ENCODE peak calls at places on chromosomes 5 and 9, in four cellular contexts. U is OCI-LY7, H is sigmoid colon, L is stomach. E is an unnamed sample.

GRCh38 chr9:114169029-114169939 is 13.9 kb downstream of the COL27A1 start:
- DNase-seq in H (no peak), U (no peak), L (no peak), E (peak)

GRCh38 chr9:137742698-137743097 is 123.9 kb downstream of the EHMT1 start:
- DNase-seq in H (no peak), U (no peak), L (no peak), E (no peak)

GRCh38 chr5:35851282-35851681 is 5.4 kb upstream of the IL7R start:
- DNase-seq in U (no peak), H (no peak), L (no peak), E (peak)

GRCh38 chr9:133782157-133783130 is 44.3 kb upstream of the SARDH start:
- DNase-seq in U (peak), H (peak), L (peak), E (peak)

GRCh38 chr9:95515272-95516113 is 1.3 kb downstream of the PTCH1 start:
- DNase-seq in L (no peak), H (no peak), U (peak), E (no peak)

GRCh38 chr9:124221685-124222084 is 36.1 kb upstream of the NEK6 start:
- DNase-seq in L (no peak), H (no peak), U (no peak), E (no peak)

GRCh38 chr5:107254902-107255234 is 415.9 kb downstream of the EFNA5 start:
- DNase-seq in U (no peak), H (no peak), L (no peak), E (no peak)

GRCh38 chr9:70641631-70642030 is 227.2 kb upstream of the KLF9 start:
- DNase-seq in H (no peak), L (no peak), U (no peak), E (peak)

GRCh38 chr5:97909541-97909940 is 726.5 kb upstream of the RIOK2 start:
- DNase-seq in L (no peak), U (no peak), H (no peak), E (no peak)

GRCh38 chr5:34706084-34706483 is 50.0 kb downstream of the RAI14 start:
- DNase-seq in H (no peak), L (no peak), U (no peak), E (no peak)

GRCh38 chr9:135186248-135187164 is 99.0 kb downstream of the OLFM1 start:
- DNase-seq in U (no peak), L (no peak), H (no peak), E (no peak)

GRCh38 chr9:38392235-38393127 is at the start of gene ALDH1B1:
- DNase-seq in U (no peak), L (peak), H (peak), E (peak)

GRCh38 chr5:8807636-8808035 is 738.2 kb downstream of the SEMA5A start:
- DNase-seq in H (no peak), U (no peak), L (no peak), E (no peak)

GRCh38 chr5:95283761-95284511 is 958 bp downstream of the MCTP1 start:
- DNase-seq in H (no peak), L (peak), U (no peak), E (no peak)

GRCh38 chr5:169873642-169874041 is 106.7 kb downstream of the INSYN2B start:
- DNase-seq in L (no peak), U (no peak), H (peak), E (peak)

GRCh38 chr5:157558681-157559080 is 16.9 kb downstream of the ADAM19 start:
- DNase-seq in H (no peak), U (no peak), L (no peak), E (no peak)

GRCh38 chr5:179824745-179825112 is 4.0 kb downstream of the SQSTM1 start:
- DNase-seq in H (no peak), U (no peak), L (no peak), E (no peak)

GRCh38 chr9:4774209-4774608 is 18.5 kb upstream of the RCL1 start:
- DNase-seq in U (no peak), L (no peak), H (peak), E (no peak)

GRCh38 chr5:965604-966344 is 42.8 kb upstream of the NKD2 start:
- DNase-seq in H (no peak), L (no peak), U (no peak), E (no peak)

GRCh38 chr5:2991884-2992283 is 240.4 kb upstream of the IRX2 start:
- DNase-seq in H (no peak), U (no peak), L (peak), E (no peak)

GRCh38 chr5:110625376-110625999 is 101.0 kb downstream of the TMEM232 start:
- DNase-seq in U (peak), H (no peak), L (no peak), E (peak)
- H3K4me3 ChIP-seq in U (no peak), H (no peak), L (no peak), E (no peak)

GRCh38 chr9:99731950-99732349 is 89.7 kb upstream of the NR4A3 start:
- DNase-seq in L (no peak), H (no peak), U (no peak), E (no peak)
- TF ChIP-seq CTCF in L (no peak), H (no peak), U (no peak), E (no peak)

GRCh38 chr9:136341042-136341655 is 13.8 kb downstream of the GPSM1 start:
- DNase-seq in H (no peak), L (peak), U (no peak), E (no peak)
- H3K4me3 ChIP-seq in H (no peak), L (no peak), U (no peak), E (no peak)

GRCh38 chr5:55911784-55912653 is 60.9 kb downstream of the IL31RA start:
- DNase-seq in L (no peak), U (no peak), H (no peak), E (no peak)
- TF ChIP-seq CTCF in L (no peak), U (no peak), H (no peak), E (no peak)